ENCODE peak calls at places on chromosomes 16 and 17, in ten cellular contexts. R is brain microvascular endothelial cell, T is endothelial cell, V is tibial nerve, F is H9, C is GM20000, A is GM23338, O is HL-60, S is HFF-Myc, K is glutamatergic neuron. G is an unnamed sample.

GRCh38 chr16:89982318-89982717 is 33.8 kb downstream of the DEF8 start:
- DNase-seq in S (no peak), O (no peak), C (no peak), K (no peak), V (no peak), A (no peak), T (no peak), R (no peak), F (no peak), G (no peak)

GRCh38 chr16:57045694-57046381 is 46.5 kb upstream of the CPNE2 start:
- DNase-seq in K (peak; percentile 70), A (peak; percentile 84), S (no peak), T (peak; percentile 68), R (peak; percentile 66), F (peak; percentile 80), C (peak; percentile 71), O (no peak), V (peak; percentile 77), G (peak; percentile 69)

GRCh38 chr17:50575581-50576210 is 15.2 kb downstream of the CACNA1G start:
- DNase-seq in C (no peak), V (no peak), R (no peak), K (no peak), T (peak; percentile 46), F (peak; percentile 68), S (no peak), A (peak; percentile 46), O (no peak), G (no peak)

GRCh38 chr16:10619271-10619849 is 39.0 kb upstream of the EMP2 start:
- DNase-seq in V (no peak), S (no peak), F (peak; percentile 75), C (peak; percentile 51), O (no peak), T (no peak), K (peak; percentile 46), R (no peak), A (peak; percentile 81), G (peak; percentile 54)

GRCh38 chr17:6374761-6375312 is 60.1 kb downstream of the AIPL1 start:
- DNase-seq in A (peak; percentile 61), O (no peak), F (peak; percentile 71), V (no peak), S (no peak), R (peak; percentile 20), C (peak; percentile 15), K (no peak), T (no peak), G (peak; percentile 45)

GRCh38 chr16:30354423-30355143 is 525 bp downstream of the CD2BP2 start:
- DNase-seq in V (peak; percentile 6), O (no peak), K (peak; percentile 66), R (no peak), A (peak; percentile 63), F (no peak), C (no peak), S (no peak), T (peak; percentile 47), G (peak; percentile 71)

GRCh38 chr17:73855933-73856332 is 211.7 kb upstream of the SDK2 start:
- DNase-seq in O (no peak), R (no peak), C (no peak), S (no peak), T (no peak), K (no peak), F (no peak), A (no peak), V (no peak), G (no peak)

GRCh38 chr16:88639231-88640038 is 1.1 kb downstream of the IL17C start:
- DNase-seq in O (no peak), S (no peak), F (peak; percentile 92), V (no peak), C (no peak), T (no peak), A (peak; percentile 92), R (no peak), K (no peak), G (peak; percentile 40)

GRCh38 chr17:10628756-10629155 is 28.4 kb downstream of the MYH3 start:
- DNase-seq in T (peak; percentile 47), O (no peak), V (no peak), A (peak; percentile 81), S (no peak), K (peak; percentile 45), C (no peak), F (peak; percentile 76), R (no peak), G (peak; percentile 35)

GRCh38 chr17:49266233-49266632 is 35.6 kb upstream of the PHOSPHO1 start:
- DNase-seq in V (no peak), O (no peak), C (no peak), A (no peak), T (no peak), F (no peak), K (no peak), R (no peak), S (no peak), G (no peak)

GRCh38 chr17:49269356-49269755 is 38.8 kb upstream of the PHOSPHO1 start:
- DNase-seq in O (no peak), R (no peak), V (no peak), T (no peak), K (no peak), C (no peak), S (no peak), A (no peak), F (no peak), G (no peak)

DNA sequence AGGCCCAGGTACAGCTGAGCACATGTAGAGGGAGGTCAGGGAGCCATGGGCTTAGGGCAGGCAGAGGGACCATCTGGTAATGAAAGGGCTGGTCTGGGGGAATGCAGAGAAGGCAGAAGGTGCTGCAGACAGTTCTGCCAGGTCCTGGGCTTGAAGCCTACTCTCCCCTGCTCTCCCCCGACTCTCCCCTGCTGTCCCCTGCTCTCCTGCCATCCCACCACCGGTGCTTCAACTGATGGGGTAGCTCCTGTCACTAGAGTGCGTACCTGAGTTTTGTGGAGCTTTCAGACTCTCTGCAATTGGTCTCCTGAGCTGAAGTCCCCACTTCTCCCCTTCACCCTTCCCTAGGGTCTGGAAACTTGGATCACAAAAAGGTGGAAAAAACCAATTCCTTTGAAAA is 37.3 kb upstream of the PHOSPHO1 start:
- DNase-seq in R (no peak), O (no peak), C (no peak), T (no peak), K (no peak), F (no peak), A (no peak), S (no peak), V (no peak), G (no peak)
- TF ChIP-seq CTCF in R (no peak), O (no peak), C (no peak), T (no peak), K (no peak), F (no peak), A (peak; percentile 30), S (no peak), V (no peak), G (no peak)

GRCh38 chr16:27234171-27234570 is 30.8 kb downstream of the KDM8 start:
- DNase-seq in C (no peak), O (no peak), S (no peak), V (no peak), R (no peak), T (no peak), K (no peak), A (no peak), F (no peak), G (no peak)
- TF ChIP-seq CTCF in C (no peak), O (no peak), S (no peak), V (no peak), R (no peak), T (no peak), K (no peak), A (no peak), F (no peak), G (no peak)

GRCh38 chr16:5428932-5429331 is 331.3 kb upstream of the EEF2KMT start:
- DNase-seq in S (no peak), O (no peak), V (no peak), R (no peak), A (peak; percentile 75), F (peak; percentile 76), C (no peak), T (peak; percentile 52), K (peak; percentile 33), G (peak; percentile 25)
- TF ChIP-seq CTCF in S (no peak), O (no peak), V (no peak), R (no peak), A (peak; percentile 65), F (peak; percentile 80), C (no peak), T (peak; percentile 15), K (no peak), G (peak; percentile 26)

GRCh38 chr17:8610558-8610957 is 20.0 kb downstream of the MYH10 start:
- DNase-seq in K (no peak), R (no peak), T (no peak), A (no peak), F (no peak), C (no peak), S (no peak), O (no peak), V (no peak), G (no peak)

GRCh38 chr17:8611135-8611534 is 19.4 kb downstream of the MYH10 start:
- DNase-seq in T (no peak), F (no peak), V (no peak), A (no peak), R (peak; percentile 20), S (no peak), C (no peak), K (no peak), O (no peak), G (no peak)

GRCh38 chr17:8609910-8610309 is 20.6 kb downstream of the MYH10 start:
- DNase-seq in T (no peak), C (no peak), O (no peak), V (no peak), A (no peak), S (no peak), K (no peak), R (no peak), F (no peak), G (no peak)

GRCh38 chr17:8608001-8608400 is 22.5 kb downstream of the MYH10 start:
- DNase-seq in R (peak; percentile 55), K (no peak), S (peak; percentile 40), C (no peak), T (no peak), A (no peak), O (no peak), F (no peak), V (no peak), G (no peak)

DNA sequence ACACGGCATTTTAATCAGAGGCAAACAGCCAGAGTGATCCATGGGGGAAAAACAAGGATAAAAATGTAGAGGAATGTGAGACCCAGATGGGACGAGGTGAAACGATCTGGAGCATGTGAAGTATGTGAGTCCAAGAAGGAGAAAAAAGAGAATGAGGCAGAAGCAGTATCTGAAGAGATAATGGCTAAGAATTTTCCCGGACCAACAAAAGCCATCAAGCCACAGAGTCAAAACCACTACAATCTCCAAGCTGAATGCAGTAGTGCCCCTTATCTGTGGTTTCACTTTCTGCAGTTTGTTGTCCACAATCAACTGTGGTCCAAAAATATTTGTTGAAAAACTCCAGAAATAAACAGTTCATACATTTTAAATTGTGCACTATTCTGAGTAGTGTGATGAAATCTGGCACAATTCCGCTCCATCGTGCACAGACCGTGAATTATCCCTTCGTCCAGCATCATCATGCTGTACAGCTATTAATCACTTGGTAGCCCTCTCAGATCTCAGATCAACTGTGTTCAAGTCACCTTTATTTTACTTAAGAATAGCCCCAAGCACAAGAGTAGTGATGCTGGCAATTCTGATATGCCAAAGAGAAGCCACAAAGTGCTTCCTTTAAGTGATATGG is 18.7 kb downstream of the MYH10 start:
- DNase-seq in O (no peak), C (no peak), V (no peak), A (peak; percentile 38), S (no peak), T (no peak), R (peak; percentile 70), F (no peak), K (no peak), G (no peak)
- TF ChIP-seq CTCF in O (no peak), C (no peak), V (no peak), A (no peak), S (no peak), T (no peak), R (no peak), F (no peak), K (no peak), G (no peak)